ENCODE peak calls at places on chromosomes 16 and 17, in four cellular contexts. One of them, this sample, is unnamed.

GRCh38 chr17:60391419-60392041 is 403 bp downstream of the USP32 start:
- DNase-seq in lower leg skin: no peak
- DNase-seq in cardiac septum: no peak
- DNase-seq in A172: no peak
- DNase-seq in this sample: no peak

GRCh38 chr17:66002807-66003206 is 189.1 kb downstream of the CEP112 start:
- DNase-seq in lower leg skin: no peak
- DNase-seq in cardiac septum: no peak
- DNase-seq in A172: no peak
- DNase-seq in this sample: no peak

GRCh38 chr17:68777243-68777855 is 176.2 kb upstream of the FAM20A start:
- DNase-seq in lower leg skin: peak; percentile 91
- DNase-seq in cardiac septum: no peak
- DNase-seq in A172: peak; percentile 55
- DNase-seq in this sample: peak; percentile 77

GRCh38 chr17:28897769-28898259 is 281 bp upstream of the FLOT2 start:
- DNase-seq in lower leg skin: no peak
- DNase-seq in cardiac septum: peak; percentile 83
- DNase-seq in A172: no peak
- DNase-seq in this sample: peak; percentile 79

GRCh38 chr16:11692651-11693050 is 24.4 kb downstream of the SNN start:
- DNase-seq in lower leg skin: peak; percentile 52
- DNase-seq in cardiac septum: no peak
- DNase-seq in A172: no peak
- DNase-seq in this sample: peak; percentile 41

GRCh38 chr16:51636913-51637743 is 486.1 kb upstream of the SALL1 start:
- DNase-seq in lower leg skin: no peak
- DNase-seq in cardiac septum: no peak
- DNase-seq in A172: peak; percentile 94
- DNase-seq in this sample: no peak

GRCh38 chr17:74431568-74432483 is at the start of gene GPRC5C:
- DNase-seq in lower leg skin: peak; percentile 95
- DNase-seq in cardiac septum: peak; percentile 82
- DNase-seq in A172: no peak
- DNase-seq in this sample: peak; percentile 80

GRCh38 chr16:19659554-19659953 is 58.5 kb downstream of the KNOP1 start:
- DNase-seq in lower leg skin: no peak
- DNase-seq in cardiac septum: no peak
- DNase-seq in A172: no peak
- DNase-seq in this sample: no peak

This sample was measured in sigmoid colon.